ENCODE peak calls at places on chromosomes 7 and 10, in six cellular contexts. One of them, this sample, is unnamed.

GRCh38 chr7:23332193-23332592 is 33.1 kb downstream of the MALSU1 start:
- DNase-seq in ovary: no peak
- DNase-seq in brain microvascular endothelial cell: no peak
- DNase-seq in OCI-LY7: no peak
- DNase-seq in psoas muscle: no peak
- DNase-seq in upper lobe of left lung: no peak
- DNase-seq in this sample: no peak

GRCh38 chr7:29345590-29345989 is 151.0 kb downstream of the CHN2 start:
- DNase-seq in psoas muscle: no peak
- DNase-seq in brain microvascular endothelial cell: peak; percentile 23
- DNase-seq in upper lobe of left lung: peak; percentile 40
- DNase-seq in ovary: peak; percentile 38
- DNase-seq in OCI-LY7: no peak
- DNase-seq in this sample: no peak

GRCh38 chr7:11261470-11261869 is 287.8 kb downstream of the PHF14 start:
- DNase-seq in psoas muscle: no peak
- DNase-seq in ovary: no peak
- DNase-seq in OCI-LY7: no peak
- DNase-seq in upper lobe of left lung: peak; percentile 26
- DNase-seq in brain microvascular endothelial cell: no peak
- DNase-seq in this sample: peak; percentile 10

GRCh38 chr10:119807960-119808697 is 64.5 kb downstream of the MCMBP start:
- DNase-seq in upper lobe of left lung: no peak
- DNase-seq in ovary: no peak
- DNase-seq in brain microvascular endothelial cell: peak; percentile 68
- DNase-seq in psoas muscle: no peak
- DNase-seq in OCI-LY7: no peak
- DNase-seq in this sample: peak; percentile 30

GRCh38 chr7:4692055-4692454 is 10.0 kb downstream of the FOXK1 start:
- DNase-seq in ovary: peak; percentile 62
- DNase-seq in OCI-LY7: no peak
- DNase-seq in brain microvascular endothelial cell: no peak
- DNase-seq in psoas muscle: no peak
- DNase-seq in upper lobe of left lung: no peak
- DNase-seq in this sample: no peak

GRCh38 chr10:70093335-70093944 is 39.2 kb downstream of the AIFM2 start:
- DNase-seq in brain microvascular endothelial cell: no peak
- DNase-seq in psoas muscle: no peak
- DNase-seq in ovary: no peak
- DNase-seq in upper lobe of left lung: no peak
- DNase-seq in OCI-LY7: no peak
- DNase-seq in this sample: no peak

GRCh38 chr7:30682131-30683083 is at the start of gene CRHR2:
- DNase-seq in upper lobe of left lung: peak; percentile 47
- DNase-seq in psoas muscle: no peak
- DNase-seq in OCI-LY7: no peak
- DNase-seq in brain microvascular endothelial cell: no peak
- DNase-seq in ovary: peak; percentile 55
- DNase-seq in this sample: no peak

GRCh38 chr7:8263048-8263447 is 1.1 kb upstream of the ICA1 start:
- DNase-seq in upper lobe of left lung: no peak
- DNase-seq in brain microvascular endothelial cell: no peak
- DNase-seq in psoas muscle: no peak
- DNase-seq in ovary: no peak
- DNase-seq in OCI-LY7: no peak
- DNase-seq in this sample: no peak

GRCh38 chr10:60573342-60573741 is 183.7 kb upstream of the ANK3 start:
- DNase-seq in ovary: no peak
- DNase-seq in psoas muscle: no peak
- DNase-seq in upper lobe of left lung: no peak
- DNase-seq in OCI-LY7: no peak
- DNase-seq in brain microvascular endothelial cell: peak; percentile 20
- DNase-seq in this sample: no peak

GRCh38 chr10:68301790-68302502 is 29.9 kb upstream of the HNRNPH3 start:
- DNase-seq in upper lobe of left lung: no peak
- DNase-seq in brain microvascular endothelial cell: peak; percentile 14
- DNase-seq in ovary: no peak
- DNase-seq in psoas muscle: no peak
- DNase-seq in OCI-LY7: peak; percentile 87
- DNase-seq in this sample: peak; percentile 61

GRCh38 chr10:47361293-47361692 is 13.1 kb downstream of the RBP3 start:
- DNase-seq in brain microvascular endothelial cell: peak; percentile 20
- DNase-seq in OCI-LY7: peak; percentile 44
- DNase-seq in psoas muscle: peak; percentile 50
- DNase-seq in upper lobe of left lung: no peak
- DNase-seq in ovary: no peak
- DNase-seq in this sample: peak; percentile 34

GRCh38 chr10:124588736-124589451 is 127.3 kb downstream of the LHPP start:
- DNase-seq in ovary: peak; percentile 70
- DNase-seq in psoas muscle: peak; percentile 90
- DNase-seq in upper lobe of left lung: no peak
- DNase-seq in brain microvascular endothelial cell: no peak
- DNase-seq in OCI-LY7: no peak
- DNase-seq in this sample: no peak

GRCh38 chr7:43868681-43869017 is 668 bp downstream of the MRPS24 start:
- DNase-seq in psoas muscle: no peak
- DNase-seq in upper lobe of left lung: no peak
- DNase-seq in brain microvascular endothelial cell: no peak
- DNase-seq in ovary: no peak
- DNase-seq in OCI-LY7: no peak
- DNase-seq in this sample: no peak

GRCh38 chr10:66365686-66366085 is 560.1 kb upstream of the LRRTM3 start:
- DNase-seq in ovary: no peak
- DNase-seq in OCI-LY7: no peak
- DNase-seq in psoas muscle: no peak
- DNase-seq in upper lobe of left lung: no peak
- DNase-seq in brain microvascular endothelial cell: no peak
- DNase-seq in this sample: no peak

GRCh38 chr7:69732203-69732602 is 133.9 kb downstream of the AUTS2 start:
- DNase-seq in psoas muscle: no peak
- DNase-seq in brain microvascular endothelial cell: no peak
- DNase-seq in upper lobe of left lung: peak; percentile 47
- DNase-seq in OCI-LY7: no peak
- DNase-seq in ovary: no peak
- DNase-seq in this sample: peak; percentile 67

GRCh38 chr10:30742471-30742870 is 112.9 kb upstream of the LYZL2 start:
- DNase-seq in psoas muscle: no peak
- DNase-seq in brain microvascular endothelial cell: no peak
- DNase-seq in OCI-LY7: peak; percentile 13
- DNase-seq in upper lobe of left lung: no peak
- DNase-seq in ovary: no peak
- DNase-seq in this sample: no peak

GRCh38 chr10:49282879-49283321 is 16.1 kb upstream of the C10orf71 start:
- DNase-seq in upper lobe of left lung: no peak
- DNase-seq in OCI-LY7: no peak
- DNase-seq in brain microvascular endothelial cell: no peak
- DNase-seq in ovary: no peak
- DNase-seq in psoas muscle: peak; percentile 72
- DNase-seq in this sample: no peak

DNA sequence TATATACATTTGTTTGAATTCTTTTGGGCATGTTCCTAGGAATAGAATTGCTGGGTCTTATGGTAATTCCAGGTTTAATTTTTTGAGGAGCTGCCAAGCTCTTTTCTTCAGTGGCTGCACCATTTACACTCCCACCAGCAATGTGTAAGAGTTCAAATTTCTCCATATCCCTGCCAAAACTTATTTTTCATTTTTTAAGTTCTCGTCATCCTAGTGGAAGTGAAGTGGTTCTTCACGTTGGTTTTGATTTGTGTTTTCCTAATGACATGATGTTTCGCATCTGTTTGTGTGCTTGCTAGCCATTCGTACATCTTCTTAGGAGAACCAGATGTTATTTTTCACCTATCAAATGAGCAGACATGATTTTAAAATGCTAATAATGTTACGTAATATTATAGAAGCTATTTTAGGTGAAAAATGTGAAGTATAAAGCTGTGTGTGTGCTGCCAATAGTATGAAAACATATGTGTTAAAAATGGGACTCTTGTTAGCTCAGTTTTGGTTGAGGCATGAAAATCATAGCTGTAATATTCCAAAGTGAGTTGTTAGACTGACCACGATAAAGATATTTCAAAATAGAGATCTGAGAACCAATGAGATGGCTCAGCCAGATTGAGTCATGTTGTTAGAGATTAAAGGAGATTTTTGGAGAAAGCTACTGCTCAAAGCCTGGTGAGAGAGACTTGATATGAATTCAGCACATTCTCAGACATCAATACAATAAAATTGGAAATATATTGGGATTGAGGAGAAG is 26.0 kb upstream of the GALNT11 start:
- DNase-seq in ovary: no peak
- DNase-seq in psoas muscle: no peak
- DNase-seq in upper lobe of left lung: no peak
- DNase-seq in brain microvascular endothelial cell: peak; percentile 5
- DNase-seq in OCI-LY7: no peak
- DNase-seq in this sample: no peak
- H3K4me3 ChIP-seq in ovary: no peak overlapping the region
- H3K4me3 ChIP-seq in psoas muscle: no peak overlapping the region
- H3K4me3 ChIP-seq in upper lobe of left lung: no peak overlapping the region
- H3K4me3 ChIP-seq in brain microvascular endothelial cell: no peak overlapping the region
- H3K4me3 ChIP-seq in OCI-LY7: no peak overlapping the region
- H3K4me3 ChIP-seq in this sample: no peak overlapping the region

GRCh38 chr7:80374321-80374720 is 137.5 kb downstream of the GNAT3 start:
- DNase-seq in psoas muscle: no peak
- DNase-seq in OCI-LY7: no peak
- DNase-seq in upper lobe of left lung: no peak
- DNase-seq in ovary: no peak
- DNase-seq in brain microvascular endothelial cell: no peak
- DNase-seq in this sample: no peak

GRCh38 chr7:80373431-80374032 is 138.3 kb downstream of the GNAT3 start:
- DNase-seq in upper lobe of left lung: no peak
- DNase-seq in brain microvascular endothelial cell: no peak
- DNase-seq in OCI-LY7: no peak
- DNase-seq in psoas muscle: no peak
- DNase-seq in ovary: no peak
- DNase-seq in this sample: peak; percentile 21

GRCh38 chr7:80370587-80370986 is 141.3 kb downstream of the GNAT3 start:
- DNase-seq in ovary: no peak
- DNase-seq in OCI-LY7: no peak
- DNase-seq in psoas muscle: no peak
- DNase-seq in brain microvascular endothelial cell: no peak
- DNase-seq in upper lobe of left lung: no peak
- DNase-seq in this sample: no peak

GRCh38 chr7:80372415-80372814 is 139.4 kb downstream of the GNAT3 start:
- DNase-seq in psoas muscle: no peak
- DNase-seq in OCI-LY7: no peak
- DNase-seq in upper lobe of left lung: no peak
- DNase-seq in brain microvascular endothelial cell: peak; percentile 19
- DNase-seq in ovary: no peak
- DNase-seq in this sample: no peak

DNA sequence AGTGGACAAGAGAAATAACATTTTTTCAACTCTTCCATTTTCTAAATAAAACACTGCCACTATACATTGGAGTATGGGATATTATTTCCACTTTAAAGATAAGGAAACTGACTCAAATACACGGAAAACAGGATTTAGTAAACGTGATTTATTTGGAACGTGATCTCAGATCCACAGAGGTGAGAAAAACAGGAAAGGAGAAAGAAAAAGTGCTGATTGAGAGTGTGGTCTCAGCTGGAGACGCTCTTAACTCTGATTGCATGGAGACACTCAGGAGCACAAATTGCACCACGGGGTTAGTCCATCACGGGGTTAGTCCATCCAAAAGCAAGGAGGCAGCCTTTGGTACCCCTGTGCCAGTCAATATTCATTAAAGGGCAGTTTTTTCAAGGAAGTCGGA is 142.5 kb downstream of the GNAT3 start:
- DNase-seq in psoas muscle: no peak
- DNase-seq in upper lobe of left lung: no peak
- DNase-seq in ovary: no peak
- DNase-seq in OCI-LY7: no peak
- DNase-seq in brain microvascular endothelial cell: no peak
- DNase-seq in this sample: no peak
- TF ChIP-seq CTCF in psoas muscle: no peak
- TF ChIP-seq CTCF in upper lobe of left lung: no peak
- TF ChIP-seq CTCF in ovary: no peak
- TF ChIP-seq CTCF in OCI-LY7: no peak
- TF ChIP-seq CTCF in brain microvascular endothelial cell: no peak
- TF ChIP-seq CTCF in this sample: no peak

GRCh38 chr7:7239346-7239745 is 57.0 kb downstream of the C1GALT1 start:
- DNase-seq in upper lobe of left lung: no peak
- DNase-seq in psoas muscle: no peak
- DNase-seq in ovary: no peak
- DNase-seq in brain microvascular endothelial cell: no peak
- DNase-seq in OCI-LY7: no peak
- DNase-seq in this sample: no peak
- H3K36me3 ChIP-seq in upper lobe of left lung: no peaks in the 10 kb centered on the region
- H3K36me3 ChIP-seq in psoas muscle: peaks cover 65% of the 10 kb centered on the region
- H3K36me3 ChIP-seq in ovary: no peaks in the 10 kb centered on the region
- H3K36me3 ChIP-seq in brain microvascular endothelial cell: no peaks in the 10 kb centered on the region
- H3K36me3 ChIP-seq in OCI-LY7: peaks cover 68% of the 10 kb centered on the region
- H3K36me3 ChIP-seq in this sample: no peaks in the 10 kb centered on the region

DNA sequence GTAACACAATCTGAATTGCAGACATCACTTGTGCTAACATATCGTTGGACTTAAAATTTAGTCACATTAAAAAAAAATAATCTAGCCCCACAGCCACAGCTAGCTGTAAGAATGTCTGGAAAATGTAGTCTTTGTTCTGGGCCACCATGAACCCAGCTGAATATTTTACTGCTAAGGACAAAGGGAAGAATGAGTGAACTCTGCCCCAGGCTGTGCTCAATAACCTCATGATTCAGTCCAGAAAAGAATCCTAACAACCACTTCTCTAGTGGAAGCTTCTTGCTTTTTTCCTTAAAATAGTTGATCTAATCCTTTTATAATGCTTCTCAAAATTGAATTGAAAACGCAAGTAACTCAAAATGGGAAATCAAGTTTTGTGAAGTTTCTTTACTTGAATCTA is 25.6 kb upstream of the SOSTDC1 start:
- DNase-seq in OCI-LY7: no peak
- DNase-seq in upper lobe of left lung: no peak
- DNase-seq in ovary: no peak
- DNase-seq in brain microvascular endothelial cell: no peak
- DNase-seq in psoas muscle: no peak
- DNase-seq in this sample: peak; percentile 17
- H3K4me3 ChIP-seq in OCI-LY7: no peak overlapping the region
- H3K4me3 ChIP-seq in upper lobe of left lung: no peak overlapping the region
- H3K4me3 ChIP-seq in ovary: no peak overlapping the region
- H3K4me3 ChIP-seq in brain microvascular endothelial cell: no peak overlapping the region
- H3K4me3 ChIP-seq in psoas muscle: no peak overlapping the region
- H3K4me3 ChIP-seq in this sample: no peak overlapping the region

This sample was measured in bronchial epithelial cell.